ENCODE peak calls at places on chromosomes 3 and 15, in six cellular contexts. U is thoracic aorta, B is endothelial cell, Q is right cardiac atrium, C is sigmoid colon, T is body of pancreas. S is an unnamed sample.

GRCh38 chr3:107387555-107387954 is 10.3 kb downstream of the CCDC54 start:
- DNase-seq in T (no peak), C (no peak), U (no peak), B (no peak), Q (no peak), S (no peak)

GRCh38 chr3:42692667-42693529 is 7.6 kb downstream of the KLHL40 start:
- DNase-seq in Q (no peak), U (no peak), C (peak; percentile 53), T (no peak), B (no peak), S (no peak)

GRCh38 chr15:66951531-66951930 is 113.9 kb upstream of the SMAD3 start:
- DNase-seq in C (no peak), Q (no peak), B (no peak), T (no peak), U (no peak), S (no peak)

GRCh38 chr15:69613182-69613581 is 160.6 kb downstream of the RPLP1 start:
- DNase-seq in Q (no peak), C (no peak), U (no peak), T (no peak), B (no peak), S (no peak)

GRCh38 chr3:181919375-181919774 is 207.7 kb downstream of the SOX2 start:
- DNase-seq in C (no peak), T (no peak), U (no peak), B (no peak), Q (no peak), S (peak; percentile 21)

GRCh38 chr15:23647421-23648375 is at the start of gene MAGEL2:
- DNase-seq in T (no peak), U (no peak), C (no peak), B (peak; percentile 48), Q (peak; percentile 38), S (no peak)

GRCh38 chr15:43316007-43316968 is 14.1 kb downstream of the LCMT2 start:
- DNase-seq in C (peak; percentile 91), T (no peak), U (no peak), B (no peak), Q (no peak), S (no peak)

GRCh38 chr3:23761440-23761896 is 44.3 kb upstream of the UBE2E1 start:
- DNase-seq in T (no peak), U (no peak), C (no peak), B (peak; percentile 31), Q (no peak), S (peak; percentile 44)

GRCh38 chr15:38613085-38613484 is 48.5 kb upstream of the RASGRP1 start:
- DNase-seq in C (no peak), B (no peak), Q (no peak), U (no peak), T (no peak), S (no peak)

GRCh38 chr3:15654891-15655290 is 53.3 kb downstream of the BTD start:
- DNase-seq in T (no peak), Q (no peak), C (no peak), U (no peak), B (no peak), S (no peak)

GRCh38 chr15:57861039-57861638 is 154.6 kb downstream of the POLR2M start:
- DNase-seq in U (no peak), B (peak; percentile 50), Q (no peak), T (peak; percentile 28), C (no peak), S (peak; percentile 60)

GRCh38 chr3:39446444-39446843 is 21.0 kb upstream of the MOBP start:
- DNase-seq in U (no peak), Q (no peak), T (no peak), B (no peak), C (no peak), S (no peak)

GRCh38 chr3:48403533-48404439 is 26.1 kb downstream of the PLXNB1 start:
- DNase-seq in U (no peak), C (peak; percentile 65), B (peak; percentile 2), Q (peak; percentile 35), T (peak; percentile 8), S (no peak)

GRCh38 chr15:60392601-60392985 is 5.2 kb downstream of the ANXA2 start:
- DNase-seq in U (no peak), B (no peak), Q (no peak), C (no peak), T (no peak), S (peak; percentile 85)

GRCh38 chr3:115989927-115990326 is 366.6 kb downstream of the GAP43 start:
- DNase-seq in Q (no peak), C (no peak), B (no peak), U (no peak), T (no peak), S (no peak)

GRCh38 chr3:63580151-63580550 is 72.3 kb upstream of the SNTN start:
- DNase-seq in Q (no peak), C (no peak), U (no peak), T (no peak), B (no peak), S (no peak)

GRCh38 chr3:38655708-38656300 is 6.3 kb upstream of the SCN5A start:
- DNase-seq in U (no peak), B (no peak), C (peak; percentile 38), T (no peak), Q (no peak), S (peak; percentile 50)

GRCh38 chr3:16200411-16200810 is 25.9 kb downstream of the GALNT15 start:
- DNase-seq in T (no peak), U (no peak), Q (no peak), C (no peak), B (no peak), S (no peak)

GRCh38 chr3:31468433-31468832 is 64.3 kb upstream of the STT3B start:
- DNase-seq in C (no peak), Q (no peak), U (no peak), B (no peak), T (no peak), S (no peak)

GRCh38 chr3:129224984-129225393 is 24.4 kb upstream of the COPG1 start:
- DNase-seq in T (peak; percentile 79), B (peak; percentile 35), C (peak; percentile 91), U (no peak), Q (peak; percentile 93), S (no peak)

GRCh38 chr15:92770641-92771040 is 115.1 kb upstream of the FAM174B start:
- DNase-seq in Q (no peak), B (no peak), U (no peak), C (no peak), T (no peak), S (no peak)

GRCh38 chr15:66076591-66077319 is 176.8 kb downstream of the MEGF11 start:
- DNase-seq in U (no peak), B (no peak), T (no peak), C (peak; percentile 53), Q (peak; percentile 3), S (no peak)

GRCh38 chr3:37601832-37602231 is 259.8 kb upstream of the CTDSPL start:
- DNase-seq in T (no peak), B (no peak), Q (no peak), C (no peak), U (no peak), S (no peak)

GRCh38 chr15:31327674-31328424 is 1.2 kb downstream of the KLF13 start:
- DNase-seq in U (no peak), B (peak; percentile 46), Q (peak; percentile 91), T (peak; percentile 78), C (peak; percentile 81), S (no peak)

GRCh38 chr3:124634210-124635168 is 95.8 kb upstream of the UMPS start:
- DNase-seq in B (no peak), U (no peak), C (no peak), Q (no peak), T (no peak), S (no peak)

GRCh38 chr3:21297304-21297703 is 453.7 kb downstream of the ZNF385D start:
- DNase-seq in C (no peak), T (no peak), B (no peak), Q (no peak), U (no peak), S (no peak)

GRCh38 chr3:189664311-189664710 is 33.1 kb downstream of the TP63 start:
- DNase-seq in Q (peak; percentile 45), B (no peak), T (no peak), C (no peak), U (no peak), S (no peak)